ENCODE peak calls at places on chromosome 20, in seven cellular contexts. R is AG04450, G is spleen, J is hepatocyte, N is GM12878, P is pancreas, K is fibroblast of lung. L is an unnamed sample.

GRCh38 chr20:23151885-23152284 is 65.8 kb upstream of the CD93 start:
- DNase-seq in R (no peak), G (no peak), J (peak), N (no peak), P (no peak), K (no peak), L (peak)

GRCh38 chr20:44166008-44166407 is 21.0 kb downstream of the JPH2 start:
- DNase-seq in R (no peak), G (no peak), J (no peak), N (no peak), P (no peak), K (peak), L (no peak)

GRCh38 chr20:22523499-22524392 is 60.6 kb downstream of the FOXA2 start:
- DNase-seq in R (no peak), G (no peak), J (peak), N (no peak), P (no peak), K (no peak), L (peak)

GRCh38 chr20:2654831-2655230 is 2.4 kb downstream of the NOP56 start:
- DNase-seq in R (no peak), G (no peak), J (no peak), N (no peak), P (no peak), K (no peak), L (no peak)

GRCh38 chr20:1209447-1210387 is 6.5 kb downstream of the C20orf202 start:
- DNase-seq in R (no peak), G (no peak), J (no peak), N (no peak), P (no peak), K (no peak), L (no peak)

GRCh38 chr20:47272893-47273590 is 83.5 kb downstream of the ZMYND8 start:
- DNase-seq in R (peak), G (no peak), J (peak), N (peak), P (no peak), K (peak), L (peak)

GRCh38 chr20:6575912-6576391 is 191.5 kb upstream of the BMP2 start:
- DNase-seq in R (peak), G (no peak), J (peak), N (peak), P (no peak), K (peak), L (no peak)

GRCh38 chr20:31968299-31969126 is 562 bp downstream of the XKR7 start:
- DNase-seq in R (peak), G (peak), J (peak), N (no peak), P (peak), K (peak), L (peak)

GRCh38 chr20:48703107-48703506 is 124.7 kb downstream of the PREX1 start:
- DNase-seq in R (no peak), G (peak), J (no peak), N (no peak), P (peak), K (no peak), L (peak)

GRCh38 chr20:57772349-57772964 is 62.6 kb upstream of the PMEPA1 start:
- DNase-seq in R (peak), G (no peak), J (no peak), N (no peak), P (no peak), K (peak), L (no peak)

GRCh38 chr20:15818651-15819071 is 754.6 kb downstream of the KIF16B start:
- DNase-seq in R (no peak), G (no peak), J (no peak), N (no peak), P (no peak), K (no peak), L (peak)
- H3K27ac ChIP-seq in R (no peak), G (no peak), J (no peak), N (no peak), P (no peak), K (no peak), L (no peak)

GRCh38 chr20:36792422-36792821 is 18.9 kb upstream of the DSN1 start:
- DNase-seq in R (peak), G (no peak), J (peak), N (no peak), P (no peak), K (peak), L (peak)
- TF ChIP-seq CTCF in R (peak), G (no peak), J (peak), N (peak), P (no peak), K (peak), L (peak)

GRCh38 chr20:33434434-33434833 is 9.1 kb downstream of the SNTA1 start:
- DNase-seq in R (no peak), G (no peak), J (no peak), N (no peak), P (no peak), K (no peak), L (no peak)
- H3K27ac ChIP-seq in R (no peak), G (no peak), J (no peak), N (no peak), P (no peak), K (no peak), L (peak)

GRCh38 chr20:61414455-61414991 is 162.5 kb downstream of the CDH4 start:
- DNase-seq in R (no peak), G (no peak), J (no peak), N (no peak), P (no peak), K (no peak), L (no peak)

GRCh38 chr20:61419010-61419409 is 166.9 kb downstream of the CDH4 start:
- DNase-seq in R (no peak), G (no peak), J (no peak), N (no peak), P (no peak), K (no peak), L (no peak)

GRCh38 chr20:61417221-61417941 is 165.3 kb downstream of the CDH4 start:
- DNase-seq in R (no peak), G (no peak), J (no peak), N (no peak), P (no peak), K (no peak), L (no peak)

GRCh38 chr20:61413752-61414151 is 161.7 kb downstream of the CDH4 start:
- DNase-seq in R (no peak), G (no peak), J (no peak), N (no peak), P (no peak), K (no peak), L (no peak)

GRCh38 chr20:61416546-61416945 is 164.5 kb downstream of the CDH4 start:
- DNase-seq in R (no peak), G (peak), J (no peak), N (no peak), P (no peak), K (no peak), L (no peak)
- TF ChIP-seq CTCF in R (no peak), G (no peak), J (no peak), N (no peak), P (no peak), K (no peak), L (no peak)

GRCh38 chr20:50765674-50766073 is 29.2 kb upstream of the BCAS4 start:
- DNase-seq in R (no peak), G (no peak), J (no peak), N (no peak), P (no peak), K (no peak), L (no peak)
- H3K27ac ChIP-seq in R (no peak), G (no peak), J (no peak), N (no peak), P (no peak), K (no peak), L (no peak)

GRCh38 chr20:18059603-18060002 is 1.9 kb upstream of the OVOL2 start:
- DNase-seq in R (no peak), G (no peak), J (no peak), N (no peak), P (no peak), K (no peak), L (no peak)

GRCh38 chr20:18056174-18057105 is 1.3 kb downstream of the OVOL2 start:
- DNase-seq in R (no peak), G (no peak), J (peak), N (no peak), P (peak), K (peak), L (peak)

GRCh38 chr20:18057994-18058349 is 256 bp upstream of the OVOL2 start:
- DNase-seq in R (no peak), G (no peak), J (no peak), N (no peak), P (no peak), K (no peak), L (peak)

GRCh38 chr20:18057106-18057993 is at the start of gene OVOL2:
- DNase-seq in R (no peak), G (no peak), J (peak), N (no peak), P (peak), K (no peak), L (peak)

GRCh38 chr20:18058661-18059467 is 1.1 kb upstream of the OVOL2 start:
- DNase-seq in R (no peak), G (no peak), J (peak), N (no peak), P (peak), K (no peak), L (peak)
- TF ChIP-seq CTCF in R (no peak), G (no peak), J (no peak), N (no peak), P (no peak), K (no peak), L (no peak)

GRCh38 chr20:50838707-50839385 is 44.0 kb downstream of the BCAS4 start:
- DNase-seq in R (no peak), G (no peak), J (no peak), N (no peak), P (no peak), K (peak), L (no peak)

GRCh38 chr20:50842821-50843220 is 48.0 kb downstream of the BCAS4 start:
- DNase-seq in R (no peak), G (no peak), J (no peak), N (no peak), P (no peak), K (no peak), L (no peak)

GRCh38 chr20:50834599-50835005 is 39.7 kb downstream of the BCAS4 start:
- DNase-seq in R (peak), G (no peak), J (no peak), N (no peak), P (no peak), K (peak), L (no peak)

GRCh38 chr20:50837532-50838321 is 42.9 kb downstream of the BCAS4 start:
- DNase-seq in R (peak), G (no peak), J (peak), N (no peak), P (no peak), K (peak), L (no peak)

GRCh38 chr20:50838322-50838625 is 43.4 kb downstream of the BCAS4 start:
- DNase-seq in R (no peak), G (no peak), J (no peak), N (no peak), P (no peak), K (no peak), L (no peak)
- H3K27ac ChIP-seq in R (peak), G (no peak), J (peak), N (peak), P (no peak), K (peak), L (no peak)

GRCh38 chr20:35340436-35340835 is 48.2 kb upstream of the FAM83C start:
- DNase-seq in R (no peak), G (no peak), J (no peak), N (no peak), P (no peak), K (no peak), L (no peak)

GRCh38 chr20:35344354-35344837 is 52.2 kb upstream of the FAM83C start:
- DNase-seq in R (peak), G (no peak), J (peak), N (no peak), P (no peak), K (peak), L (peak)

GRCh38 chr20:35341366-35342028 is 49.3 kb upstream of the FAM83C start:
- DNase-seq in R (no peak), G (no peak), J (no peak), N (no peak), P (no peak), K (peak), L (no peak)

GRCh38 chr20:35345189-35345588 is 53.0 kb upstream of the FAM83C start:
- DNase-seq in R (no peak), G (no peak), J (no peak), N (no peak), P (no peak), K (no peak), L (no peak)

GRCh38 chr20:35342154-35342769 is 50.0 kb upstream of the FAM83C start:
- DNase-seq in R (no peak), G (no peak), J (no peak), N (no peak), P (no peak), K (peak), L (no peak)
- TF ChIP-seq CTCF in R (peak), G (no peak), J (no peak), N (no peak), P (no peak), K (peak), L (no peak)

GRCh38 chr20:11204926-11205768 is 531.3 kb upstream of the JAG1 start:
- DNase-seq in R (no peak), G (no peak), J (peak), N (peak), P (no peak), K (peak), L (peak)

GRCh38 chr20:11210611-11211010 is 536.8 kb upstream of the JAG1 start:
- DNase-seq in R (no peak), G (no peak), J (no peak), N (no peak), P (no peak), K (peak), L (no peak)

GRCh38 chr20:11205769-11206362 is 532.1 kb upstream of the JAG1 start:
- DNase-seq in R (no peak), G (no peak), J (no peak), N (no peak), P (no peak), K (no peak), L (no peak)

GRCh38 chr20:11212288-11212687 is 538.5 kb upstream of the JAG1 start:
- DNase-seq in R (no peak), G (no peak), J (no peak), N (no peak), P (no peak), K (no peak), L (no peak)

GRCh38 chr20:11207749-11208502 is 534.1 kb upstream of the JAG1 start:
- DNase-seq in R (no peak), G (no peak), J (peak), N (no peak), P (no peak), K (peak), L (peak)
- H3K27ac ChIP-seq in R (no peak), G (no peak), J (peak), N (no peak), P (no peak), K (no peak), L (no peak)